ENCODE peak calls at places on chromosomes 13 and 19, in eight cellular contexts. D is cardiac muscle cell, T is heart right ventricle, A is heart left ventricle, N is neural progenitor cell, M is mammary epithelial cell, G is mucosa of descending colon, S is right atrium auricular region. O is an unnamed sample.
A peak's percentile ranks its signal among the peaks of the same experiment; 100 is the strongest.

GRCh38 chr19:2888739-2889224 is 11.9 kb upstream of the ZNF57 start:
- DNase-seq in D (no peak), T (no peak), A (no peak), N (no peak), M (peak; percentile 65), G (peak; percentile 54), S (no peak), O (peak; percentile 24)

GRCh38 chr19:46967578-46968018 is 52.0 kb upstream of the NPAS1 start:
- DNase-seq in D (no peak), T (peak; percentile 77), A (peak; percentile 77), N (no peak), M (no peak), G (peak; percentile 75), S (peak; percentile 78), O (peak; percentile 79)

GRCh38 chr19:5122121-5122400 is 153.1 kb downstream of the KDM4B start:
- DNase-seq in D (no peak), T (no peak), A (no peak), N (no peak), M (no peak), G (no peak), S (no peak), O (no peak)

GRCh38 chr13:49995535-49996165 is 1.2 kb upstream of the TRIM13 start:
- DNase-seq in D (no peak), T (no peak), A (no peak), N (no peak), M (no peak), G (no peak), S (no peak), O (no peak)

GRCh38 chr19:3725121-3725520 is 16.9 kb downstream of the TJP3 start:
- DNase-seq in D (no peak), T (no peak), A (no peak), N (no peak), M (no peak), G (no peak), S (no peak), O (no peak)

GRCh38 chr13:108681986-108682562 is 52.7 kb downstream of the MYO16 start:
- DNase-seq in D (no peak), T (no peak), A (no peak), N (no peak), M (no peak), G (no peak), S (no peak), O (no peak)

GRCh38 chr13:113998781-113999617 is 25.1 kb upstream of the C13orf46 start:
- DNase-seq in D (no peak), T (no peak), A (peak; percentile 43), N (no peak), M (no peak), G (peak; percentile 18), S (no peak), O (no peak)

GRCh38 chr13:79267560-79267959 is 138.5 kb downstream of the RBM26 start:
- DNase-seq in D (no peak), T (no peak), A (no peak), N (no peak), M (no peak), G (no peak), S (no peak), O (no peak)

GRCh38 chr13:44726214-44726613 is 150.1 kb upstream of the TSC22D1 start:
- DNase-seq in D (no peak), T (no peak), A (no peak), N (no peak), M (peak; percentile 69), G (no peak), S (no peak), O (no peak)

GRCh38 chr19:52197964-52198363 is 8.1 kb downstream of the PPP2R1A start:
- DNase-seq in D (no peak), T (no peak), A (no peak), N (no peak), M (no peak), G (no peak), S (no peak), O (no peak)

GRCh38 chr19:31667106-31667505 is 317.9 kb upstream of the TSHZ3 start:
- DNase-seq in D (no peak), T (no peak), A (no peak), N (no peak), M (no peak), G (no peak), S (no peak), O (no peak)

GRCh38 chr19:46040952-46041500 is at the start of gene IGFL4:
- DNase-seq in D (no peak), T (no peak), A (no peak), N (no peak), M (peak; percentile 64), G (no peak), S (no peak), O (no peak)

GRCh38 chr13:29707876-29708543 is 112.5 kb upstream of the SLC7A1 start:
- DNase-seq in D (peak; percentile 60), T (no peak), A (peak; percentile 62), N (peak; percentile 74), M (peak; percentile 52), G (peak; percentile 43), S (no peak), O (no peak)

GRCh38 chr13:30623392-30623791 is 5.7 kb downstream of the USPL1 start:
- DNase-seq in D (no peak), T (no peak), A (no peak), N (no peak), M (no peak), G (no peak), S (no peak), O (no peak)

GRCh38 chr19:18440936-18441803 is 3.2 kb upstream of the ISYNA1 start:
- DNase-seq in D (no peak), T (no peak), A (no peak), N (no peak), M (no peak), G (no peak), S (no peak), O (no peak)

GRCh38 chr13:90315061-90315460 is 1032.4 kb upstream of the MIR17HG start:
- DNase-seq in D (peak; percentile 26), T (no peak), A (no peak), N (peak; percentile 79), M (no peak), G (no peak), S (no peak), O (no peak)

GRCh38 chr13:93249259-93249917 is 22.8 kb downstream of the GPC6 start:
- DNase-seq in D (no peak), T (no peak), A (no peak), N (no peak), M (peak; percentile 84), G (no peak), S (no peak), O (no peak)

GRCh38 chr19:44553478-44554171 is 24.1 kb upstream of the CEACAM20 start:
- DNase-seq in D (no peak), T (no peak), A (no peak), N (no peak), M (peak; percentile 96), G (no peak), S (peak; percentile 34), O (no peak)

DNA sequence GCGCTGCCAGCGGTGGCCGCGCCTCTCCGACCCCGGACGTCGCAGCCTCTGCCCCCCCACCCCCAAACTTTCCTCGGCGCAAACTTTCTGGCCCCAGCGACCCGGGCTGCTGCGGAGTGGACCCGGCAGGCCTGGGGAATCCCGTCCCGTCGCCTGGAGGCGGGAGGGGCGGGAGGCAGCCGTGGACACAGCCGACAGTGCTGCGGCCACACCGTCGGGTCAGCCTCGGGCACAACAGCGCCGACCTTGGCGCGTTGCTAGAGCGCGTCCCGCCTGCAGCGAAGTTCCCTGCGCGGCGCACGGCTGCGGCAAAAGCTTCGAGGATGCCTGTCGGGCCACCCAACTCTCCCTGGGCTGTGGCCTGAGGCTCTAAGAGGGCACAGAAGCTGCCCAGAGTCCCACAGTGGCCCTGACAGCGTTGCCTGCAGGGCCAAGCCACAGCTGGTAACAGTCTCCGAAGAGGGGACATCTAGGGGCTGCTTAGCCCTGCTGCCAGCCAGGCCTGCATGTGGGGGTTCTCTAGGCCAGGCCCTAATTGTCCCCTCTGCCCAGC is 1.3 kb downstream of the NFIX start:
- DNase-seq in D (no peak), T (peak; percentile 40), A (peak; percentile 76), N (peak; percentile 73), M (peak; percentile 41), G (peak; percentile 67), S (no peak), O (no peak)
- H3K4me1 ChIP-seq in D (no peaks in the 10 kb centered on the region), T (peaks cover 35% of the 10 kb centered on the region), A (peaks cover 40% of the 10 kb centered on the region), N (no peaks in the 10 kb centered on the region), M (peaks cover 19% of the 10 kb centered on the region), G (no peaks in the 10 kb centered on the region), S (peaks cover 43% of the 10 kb centered on the region), O (peaks cover 55% of the 10 kb centered on the region)

GRCh38 chr19:512548-513365 is 5.5 kb downstream of the TPGS1 start:
- DNase-seq in D (peak; percentile 43), T (no peak), A (no peak), N (no peak), M (no peak), G (peak; percentile 40), S (no peak), O (no peak)

GRCh38 chr19:508204-509150 is 1.2 kb downstream of the TPGS1 start:
- DNase-seq in D (no peak), T (no peak), A (no peak), N (no peak), M (no peak), G (peak; percentile 50), S (no peak), O (no peak)

GRCh38 chr19:513368-514165 is 6.3 kb downstream of the TPGS1 start:
- DNase-seq in D (no peak), T (no peak), A (no peak), N (no peak), M (no peak), G (no peak), S (no peak), O (no peak)

GRCh38 chr19:511101-511841 is 4.0 kb downstream of the TPGS1 start:
- DNase-seq in D (no peak), T (peak; percentile 68), A (no peak), N (peak; percentile 75), M (peak; percentile 67), G (peak; percentile 82), S (no peak), O (no peak)

GRCh38 chr19:510606-511100 is 3.4 kb downstream of the TPGS1 start:
- DNase-seq in D (peak; percentile 92), T (peak; percentile 72), A (peak; percentile 86), N (peak; percentile 94), M (peak; percentile 66), G (peak; percentile 89), S (peak; percentile 73), O (peak; percentile 46)
- H3K4me3 ChIP-seq in D (no peak overlapping the region), T (peak overlapping the region; percentile 46), A (no peak overlapping the region), N (peak overlapping the region; percentile 25), M (no peak overlapping the region), G (no peak overlapping the region), S (peak overlapping the region; percentile 24), O (no peak overlapping the region)

DNA sequence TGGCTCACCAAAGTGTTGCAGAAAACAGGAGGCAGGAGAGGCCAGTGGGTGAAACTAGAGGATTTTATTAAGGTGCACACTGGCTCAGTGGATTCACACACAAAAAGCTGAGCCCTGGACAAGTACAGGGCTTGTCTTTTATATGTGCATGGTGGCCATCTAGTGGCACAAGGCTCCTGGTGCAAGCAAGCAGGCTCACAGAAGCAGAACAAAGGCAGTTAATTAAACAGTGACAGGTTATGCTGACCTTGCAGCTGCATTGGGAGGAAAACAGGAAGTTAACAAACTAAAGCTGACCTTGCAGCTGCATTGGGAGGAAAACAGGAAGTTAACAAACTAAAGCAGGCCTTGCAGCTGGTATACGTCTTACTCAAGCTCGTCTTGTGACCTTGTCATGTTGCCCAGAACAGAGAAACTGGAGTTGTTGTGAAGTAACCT is 65.3 kb upstream of the ZNF681 start:
- DNase-seq in D (peak; percentile 4), T (no peak), A (no peak), N (peak; percentile 9), M (peak; percentile 30), G (peak; percentile 48), S (no peak), O (no peak)
- TF ChIP-seq CTCF in D (no peak), T (no peak), A (no peak), N (peak; percentile 31), M (no peak), G (peak; percentile 20), S (no peak), O (no peak)

GRCh38 chr19:1073956-1074511 is 7.1 kb downstream of the ARHGAP45 start:
- DNase-seq in D (no peak), T (no peak), A (no peak), N (no peak), M (no peak), G (peak; percentile 49), S (no peak), O (no peak)
- H3K4me1 ChIP-seq in D (no peaks in the 10 kb centered on the region), T (peaks cover 25% of the 10 kb centered on the region), A (peaks cover 16% of the 10 kb centered on the region), N (no peaks in the 10 kb centered on the region), M (peaks cover 13% of the 10 kb centered on the region), G (peaks cover 37% of the 10 kb centered on the region), S (peaks cover 12% of the 10 kb centered on the region), O (peaks cover 10% of the 10 kb centered on the region)